ENCODE peak calls at places on chromosome 7, in five cellular contexts. V is GM12865, B is fibroblast of mammary gland, X is astrocyte of the spinal cord, Q is A549. G is an unnamed sample.

GRCh38 chr7:124942405-124942804 is 12.8 kb upstream of the POT1 start:
- DNase-seq in B (no peak), X (no peak), Q (no peak), V (no peak), G (no peak)

GRCh38 chr7:90660819-90661218 is 64.7 kb downstream of the CDK14 start:
- DNase-seq in X (no peak), Q (no peak), V (peak; percentile 24), B (no peak), G (no peak)

GRCh38 chr7:138064856-138065357 is 11.4 kb upstream of the AKR1D1 start:
- DNase-seq in X (peak; percentile 13), V (no peak), B (peak; percentile 70), Q (no peak), G (peak; percentile 87)

GRCh38 chr7:28104811-28105210 is 75.8 kb downstream of the JAZF1 start:
- DNase-seq in B (no peak), V (no peak), Q (no peak), X (no peak), G (no peak)

GRCh38 chr7:26155531-26156375 is 3.8 kb downstream of the NFE2L3 start:
- DNase-seq in B (peak; percentile 54), X (peak; percentile 38), V (peak; percentile 21), Q (no peak), G (peak; percentile 69)

GRCh38 chr7:43108255-43109011 is 4.0 kb upstream of the HECW1 start:
- DNase-seq in B (peak; percentile 60), Q (peak; percentile 58), X (peak; percentile 69), V (peak; percentile 74), G (peak; percentile 59)

GRCh38 chr7:68429376-68430117 is 1168.7 kb upstream of the AUTS2 start:
- DNase-seq in B (no peak), V (no peak), X (no peak), Q (no peak), G (no peak)

GRCh38 chr7:116799912-116800311 is 62.5 kb upstream of the CAPZA2 start:
- DNase-seq in V (no peak), Q (no peak), X (no peak), B (peak; percentile 43), G (no peak)

GRCh38 chr7:152025937-152026890 is 740 bp downstream of the GALNT11 start:
- DNase-seq in B (no peak), Q (no peak), X (no peak), V (no peak), G (no peak)

GRCh38 chr7:77393261-77393660 is 22.9 kb downstream of the GSAP start:
- DNase-seq in V (peak; percentile 93), X (no peak), Q (no peak), B (peak; percentile 60), G (no peak)

GRCh38 chr7:134737561-134738353 is 41.7 kb upstream of the CALD1 start:
- DNase-seq in B (peak; percentile 91), X (peak; percentile 82), V (peak; percentile 66), Q (no peak), G (peak; percentile 98)

GRCh38 chr7:16399265-16399801 is 22.0 kb downstream of the CRPPA start:
- DNase-seq in X (peak; percentile 10), Q (no peak), B (peak; percentile 42), V (no peak), G (peak; percentile 47)

GRCh38 chr7:114689391-114689790 is 232.5 kb upstream of the MDFIC start:
- DNase-seq in V (no peak), Q (no peak), X (peak; percentile 5), B (no peak), G (peak; percentile 28)

GRCh38 chr7:106102387-106102966 is 9.6 kb downstream of the SYPL1 start:
- DNase-seq in B (no peak), Q (no peak), V (no peak), X (no peak), G (no peak)

GRCh38 chr7:20783131-20783715 is 3.5 kb downstream of the SP8 start:
- DNase-seq in Q (no peak), B (no peak), V (no peak), X (no peak), G (no peak)

GRCh38 chr7:20783716-20784310 is 2.9 kb downstream of the SP8 start:
- DNase-seq in X (no peak), V (no peak), B (peak; percentile 11), Q (no peak), G (no peak)

GRCh38 chr7:20785211-20786048 is 1.3 kb downstream of the SP8 start:
- DNase-seq in Q (no peak), V (no peak), B (no peak), X (no peak), G (no peak)

GRCh38 chr7:20786049-20786412 is 655 bp downstream of the SP8 start:
- DNase-seq in X (no peak), V (no peak), Q (no peak), B (no peak), G (no peak)

DNA sequence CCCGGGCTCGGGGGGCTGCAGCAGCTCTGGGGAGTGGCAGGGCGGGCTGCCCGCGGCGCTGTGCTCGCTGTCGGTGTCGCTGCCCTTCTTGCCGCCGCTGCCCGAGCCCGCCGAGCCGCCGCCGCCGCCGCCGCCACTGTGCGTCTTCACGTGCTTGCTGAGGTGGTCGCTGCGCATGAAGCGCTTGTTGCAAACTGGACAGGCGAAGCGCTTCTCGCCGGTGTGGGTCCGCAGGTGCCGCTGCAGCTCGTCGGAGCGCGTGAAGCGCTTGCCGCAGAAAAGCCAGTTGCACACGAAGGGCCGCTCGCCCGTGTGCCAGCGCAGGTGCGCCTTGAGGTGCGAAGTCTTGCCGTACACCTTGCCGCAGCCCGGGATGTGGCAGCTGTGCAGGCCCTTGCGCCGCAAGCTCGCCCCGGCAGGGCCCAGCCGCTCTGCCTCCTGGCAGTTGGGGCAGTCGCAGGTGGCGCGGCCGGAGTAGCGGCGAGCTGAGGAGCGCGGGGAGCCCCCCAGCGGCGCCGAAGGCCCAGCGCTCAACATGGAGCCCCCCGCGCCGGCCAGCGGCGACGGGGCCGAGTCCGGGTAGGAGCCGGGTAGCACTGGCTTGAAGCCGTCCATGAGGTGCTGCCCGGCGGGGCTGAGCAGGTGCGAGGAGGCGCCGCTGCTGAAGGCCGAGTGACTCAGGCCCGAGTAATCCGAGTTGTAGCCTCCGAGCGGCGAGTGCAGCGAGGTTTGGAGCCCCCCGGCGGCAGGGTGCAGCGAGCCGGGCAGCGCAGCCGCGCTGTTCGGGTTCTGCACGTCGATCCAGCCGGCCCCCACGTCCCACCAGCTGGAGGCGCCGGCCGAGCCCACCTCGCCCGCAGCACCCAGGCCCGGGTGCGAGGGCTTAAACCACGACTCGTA is 2.1 kb downstream of the SP8 start:
- DNase-seq in X (no peak), B (peak; percentile 8), V (no peak), Q (peak; percentile 57), G (no peak)
- H3K4me3 ChIP-seq in X (no peak overlapping the region), B (no peak overlapping the region), V (no peak overlapping the region), Q (peak overlapping the region; percentile 43), G (no peak overlapping the region)

GRCh38 chr7:1669486-1669951 is 558 bp upstream of the ELFN1 start:
- DNase-seq in B (no peak), Q (no peak), V (no peak), X (no peak), G (no peak)

GRCh38 chr7:1669954-1670893 is at the start of gene ELFN1:
- DNase-seq in Q (no peak), X (no peak), V (no peak), B (peak; percentile 20), G (peak; percentile 20)

GRCh38 chr7:1667566-1668485 is 2.3 kb upstream of the ELFN1 start:
- DNase-seq in V (no peak), X (no peak), Q (no peak), B (no peak), G (no peak)

GRCh38 chr7:1668486-1668931 is 1.6 kb upstream of the ELFN1 start:
- DNase-seq in Q (peak; percentile 46), V (no peak), B (no peak), X (no peak), G (no peak)

DNA sequence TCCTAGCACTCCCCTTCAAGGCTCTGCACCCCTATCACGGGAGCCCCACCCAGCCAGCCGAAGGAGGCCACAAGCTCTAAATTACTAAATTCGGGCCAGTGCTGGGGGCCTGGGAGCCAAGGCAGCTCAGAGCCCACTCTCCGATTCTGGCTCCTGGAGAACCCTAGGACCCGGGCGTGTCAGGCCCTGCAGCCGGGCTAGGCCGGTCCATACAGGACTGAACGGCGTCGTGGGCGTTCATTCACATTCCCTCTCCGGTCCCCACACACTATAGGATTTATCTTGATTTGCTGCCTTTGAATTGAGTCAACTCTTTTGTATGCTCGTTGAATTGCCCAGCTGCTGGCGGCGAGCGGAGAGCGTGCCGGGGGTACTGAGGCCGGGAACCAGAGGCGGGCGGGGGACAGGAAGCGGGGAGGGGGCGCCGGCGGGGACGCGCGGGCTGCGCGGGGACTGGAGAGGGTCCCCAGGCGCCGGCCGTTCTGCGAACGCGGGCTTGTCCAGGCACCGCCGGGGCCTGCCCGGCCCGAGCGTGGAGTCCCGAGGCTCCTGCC is 1.1 kb upstream of the ELFN1 start:
- DNase-seq in V (no peak), Q (no peak), X (no peak), B (no peak), G (no peak)
- H3K4me3 ChIP-seq in V (no peak overlapping the region), Q (no peak overlapping the region), X (no peak overlapping the region), B (no peak overlapping the region), G (no peak overlapping the region)

DNA sequence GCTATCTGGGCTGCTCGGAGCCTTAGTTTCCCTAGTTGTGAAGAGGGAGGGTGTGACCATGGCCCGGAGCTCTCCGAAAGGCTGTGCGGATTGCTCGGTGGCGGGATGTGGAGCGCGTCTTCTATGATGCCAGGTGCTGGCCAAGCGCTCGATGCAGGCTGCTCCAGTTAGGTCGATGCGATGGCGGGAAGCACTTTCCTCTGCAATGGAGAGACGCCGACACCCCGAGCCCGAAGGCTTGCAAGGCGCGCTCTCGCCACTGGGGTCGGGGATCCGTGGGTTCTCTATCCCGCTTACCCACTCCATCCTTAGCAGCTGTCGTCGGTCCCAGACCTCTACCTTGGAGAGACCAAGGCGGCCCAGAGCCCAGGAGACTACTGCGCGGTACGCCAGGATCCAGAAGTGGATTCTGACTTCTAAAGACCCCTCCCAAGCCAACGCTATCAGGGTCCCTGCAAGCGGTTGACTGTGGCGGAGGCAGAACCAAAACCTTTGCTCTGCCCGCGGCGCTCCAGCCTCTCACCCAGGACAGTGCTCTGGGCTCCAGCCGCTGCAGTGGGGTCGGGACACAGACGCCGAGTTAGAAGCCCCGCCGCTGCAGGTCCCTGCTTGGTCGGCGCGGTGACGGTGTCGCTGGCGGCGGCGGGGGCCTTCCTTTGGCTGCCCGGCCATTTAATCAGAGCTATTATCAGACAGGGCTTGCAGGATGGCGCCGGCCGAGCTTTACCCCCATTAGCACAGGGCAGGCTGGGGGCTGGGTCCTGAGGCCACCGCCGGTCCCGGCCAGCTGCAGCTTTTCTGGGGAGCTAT is 7.8 kb upstream of the TBX20 start:
- DNase-seq in X (no peak), B (no peak), Q (no peak), V (no peak), G (no peak)
- H3K4me3 ChIP-seq in X (no peak overlapping the region), B (no peak overlapping the region), Q (no peak overlapping the region), V (no peak overlapping the region), G (no peak overlapping the region)

DNA sequence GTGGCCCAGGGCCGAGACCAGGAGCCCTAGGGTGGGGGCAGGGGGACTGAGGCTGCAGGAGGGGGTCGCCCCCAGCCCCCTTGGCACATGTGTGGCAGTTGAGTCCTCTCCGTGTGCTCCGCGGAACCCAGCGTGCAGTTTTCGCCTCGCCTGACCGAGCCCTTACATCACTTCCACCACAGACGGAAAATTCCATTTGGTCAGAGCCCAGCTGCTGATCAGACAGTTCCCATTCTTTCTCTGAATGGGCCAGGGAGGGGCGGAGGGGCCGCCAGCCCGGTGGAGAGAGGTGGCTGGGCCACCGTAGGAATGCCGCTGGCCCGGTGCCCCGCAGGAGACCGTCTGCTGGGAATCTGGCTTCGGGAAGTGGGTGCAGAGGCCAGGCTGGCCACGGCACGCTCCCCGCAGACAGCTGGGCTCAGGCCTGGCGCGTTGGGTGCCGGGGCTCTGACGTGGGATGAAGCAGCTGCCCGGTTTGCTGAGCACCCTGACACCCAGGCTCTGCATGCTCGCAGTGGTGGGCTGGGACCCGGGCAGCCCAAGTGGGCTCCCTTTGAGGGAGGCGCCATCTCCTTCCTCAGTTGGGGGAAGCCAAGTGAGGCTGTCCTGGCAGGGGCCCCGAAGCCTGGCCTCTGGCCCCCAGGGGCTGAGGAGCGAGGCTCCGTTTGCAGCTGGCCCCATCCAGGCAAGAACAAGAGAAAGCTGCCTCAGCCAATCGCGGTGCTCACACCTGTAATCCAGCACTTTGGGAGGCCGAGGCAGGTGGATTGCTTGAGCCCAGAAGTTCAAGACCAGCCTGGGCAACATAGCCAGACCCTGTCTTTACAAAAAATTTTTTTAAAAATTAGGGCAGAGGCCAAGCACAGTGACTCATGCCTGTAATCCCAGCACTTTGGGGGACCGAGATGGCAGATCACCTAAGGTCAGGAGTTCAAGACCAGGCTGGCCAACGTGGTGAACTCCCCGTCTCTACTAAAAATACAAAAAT is 9.9 kb downstream of the TTYH3 start:
- DNase-seq in B (peak; percentile 92), X (peak; percentile 98), V (peak; percentile 65), Q (no peak), G (peak; percentile 99)
- H3K4me3 ChIP-seq in B (no peak overlapping the region), X (no peak overlapping the region), V (no peak overlapping the region), Q (no peak overlapping the region), G (no peak overlapping the region)